ENCODE peak calls at places on chromosomes 1 and 21, in six cellular contexts. V is IMR-90, E is mesenchymal stem cell, U is mesendoderm, X is H9, I is H1. Y is an unnamed sample.

GRCh38 chr1:90926971-90927370 is 94.9 kb downstream of the ZNF644 start:
- DNase-seq in V (no peak), E (no peak), U (peak; percentile 68), X (peak; percentile 48), I (peak; percentile 15), Y (no peak)

GRCh38 chr1:85846706-85847105 is 138.5 kb upstream of the ZNHIT6 start:
- DNase-seq in V (no peak), E (no peak), U (peak; percentile 31), X (no peak), I (no peak), Y (no peak)

GRCh38 chr1:108877324-108877812 is 583 bp downstream of the GPSM2 start:
- DNase-seq in V (peak; percentile 30), E (peak; percentile 53), U (peak; percentile 44), X (no peak), I (no peak), Y (peak; percentile 8)

GRCh38 chr1:7300893-7301292 is 470.2 kb upstream of the VAMP3 start:
- DNase-seq in V (peak; percentile 98), E (peak; percentile 94), U (no peak), X (no peak), I (no peak), Y (no peak)

GRCh38 chr1:64848136-64848535 is 103.3 kb downstream of the RAVER2 start:
- DNase-seq in V (no peak), E (no peak), U (no peak), X (no peak), I (no peak), Y (no peak)

GRCh38 chr21:36030581-36031189 is 29.6 kb downstream of the SETD4 start:
- DNase-seq in V (peak; percentile 42), E (no peak), U (no peak), X (no peak), I (no peak), Y (no peak)

GRCh38 chr1:55334797-55335196 is 119.6 kb upstream of the USP24 start:
- DNase-seq in V (no peak), E (no peak), U (no peak), X (no peak), I (no peak), Y (no peak)

GRCh38 chr1:235207202-235207565 is 46.1 kb upstream of the RBM34 start:
- DNase-seq in V (no peak), E (no peak), U (no peak), X (no peak), I (no peak), Y (no peak)

GRCh38 chr1:243974451-243975292 is 76.4 kb upstream of the ZBTB18 start:
- DNase-seq in V (peak; percentile 24), E (peak; percentile 35), U (peak; percentile 31), X (no peak), I (no peak), Y (no peak)

GRCh38 chr1:169392406-169392805 is 24.4 kb downstream of the BLZF1 start:
- DNase-seq in V (no peak), E (no peak), U (peak; percentile 83), X (no peak), I (no peak), Y (no peak)
- H4K8ac ChIP-seq in V (no peak overlapping the region), E (no peak overlapping the region), U (no peak overlapping the region), X (no peak overlapping the region), I (no peak overlapping the region), Y (no peak overlapping the region)

DNA sequence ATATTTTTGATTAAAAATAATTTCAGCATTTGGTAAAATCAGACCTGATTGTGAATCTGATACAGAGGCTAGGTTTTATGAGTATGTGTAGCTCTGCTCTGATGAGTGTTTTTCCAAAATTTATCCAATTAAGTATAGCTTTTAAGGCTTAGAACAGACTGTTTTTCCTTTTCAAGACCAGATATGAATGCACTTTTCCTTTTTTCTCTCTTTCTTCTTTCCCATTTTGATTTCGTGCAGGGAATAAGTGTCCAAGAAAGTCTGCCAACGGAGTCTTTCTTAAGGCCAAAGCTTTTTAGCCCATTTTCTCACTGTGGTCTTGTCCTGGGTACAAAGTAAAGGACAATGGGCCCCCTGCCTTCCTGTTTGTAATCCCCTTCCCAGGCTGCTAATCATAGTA is 2.8 kb downstream of the KIF1B start:
- DNase-seq in V (no peak), E (no peak), U (peak; percentile 30), X (no peak), I (no peak), Y (no peak)
- H3K4me1 ChIP-seq in V (peaks cover 15% of the 10 kb centered on the region), E (peaks cover 4% of the 10 kb centered on the region), U (peaks cover 3% of the 10 kb centered on the region), X (no peaks in the 10 kb centered on the region), I (peaks cover 6% of the 10 kb centered on the region), Y (peaks cover 14% of the 10 kb centered on the region)

DNA sequence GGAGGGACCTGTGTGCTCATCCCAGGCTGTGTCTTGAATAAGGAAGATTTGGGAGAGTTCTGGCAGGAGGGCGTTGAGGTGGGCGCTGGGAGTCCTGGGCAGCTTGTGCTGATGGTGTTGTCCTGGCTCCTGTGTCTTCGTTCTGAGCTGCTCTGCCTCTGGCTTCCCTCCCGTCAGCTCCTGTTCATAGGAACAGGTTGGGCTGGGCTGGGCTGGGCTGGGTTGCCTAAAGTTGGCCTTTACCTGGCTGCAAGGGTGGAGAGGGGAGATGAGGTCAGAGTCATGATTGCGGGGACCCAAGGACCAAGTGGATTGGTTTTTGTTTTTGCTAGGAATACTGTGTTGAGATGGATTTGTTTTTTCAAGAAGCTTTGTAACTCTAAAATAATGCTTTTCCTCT is 9.1 kb downstream of the NECAP2 start:
- DNase-seq in V (no peak), E (no peak), U (no peak), X (no peak), I (no peak), Y (no peak)
- H2BK15ac ChIP-seq in V (no peak overlapping the region), E (no peak overlapping the region), U (no peak overlapping the region), X (no peak overlapping the region), I (no peak overlapping the region), Y (no peak overlapping the region)

DNA sequence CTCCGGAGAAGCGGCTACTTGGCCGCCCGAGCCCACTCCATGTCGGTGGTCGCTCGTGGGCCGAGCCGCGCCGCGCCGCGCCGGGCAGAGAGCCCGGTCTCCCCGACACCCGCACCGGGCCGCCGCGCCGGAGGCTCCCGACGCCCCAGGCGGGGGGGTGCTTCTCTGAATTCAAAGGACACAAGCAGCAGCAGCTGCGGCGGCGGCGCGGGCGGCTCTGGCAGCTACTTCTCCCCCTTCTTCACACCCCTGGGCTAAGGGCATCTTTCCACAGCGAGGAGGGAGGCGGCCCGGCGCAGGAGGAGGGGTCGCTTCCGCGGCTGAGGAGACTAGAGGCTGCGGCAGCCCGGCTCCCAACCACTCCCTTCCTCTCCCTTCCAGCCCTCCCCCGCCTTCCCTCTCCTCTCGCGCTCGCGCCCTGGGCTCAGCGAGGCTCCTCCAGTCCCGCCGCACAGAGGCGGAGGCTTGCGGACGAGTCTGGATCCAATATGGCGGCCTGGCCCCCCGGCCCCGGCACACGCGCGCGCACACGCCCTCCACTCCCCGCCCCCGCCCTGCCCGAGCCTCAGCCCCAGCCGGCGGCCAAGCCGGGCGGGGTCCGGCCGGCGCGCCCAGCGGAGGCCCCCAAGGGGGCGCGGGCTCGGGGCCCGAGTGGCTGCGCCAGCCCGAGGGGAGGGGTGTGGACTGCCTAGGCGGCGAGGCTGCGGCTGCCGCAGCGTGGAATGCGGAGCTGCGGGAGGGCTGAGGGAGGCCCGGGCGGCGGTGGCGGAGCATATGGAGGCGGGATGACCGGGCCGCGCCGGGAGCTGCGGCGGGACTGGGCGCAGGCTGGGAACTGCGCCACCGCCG is at the start of gene CDC42BPA:
- DNase-seq in V (peak; percentile 87), E (peak; percentile 93), U (peak; percentile 94), X (peak; percentile 81), I (peak; percentile 19), Y (peak; percentile 77)
- H4K8ac ChIP-seq in V (peak within 1 kb of the TSS; percentile 76), E (peak within 1 kb of the TSS; percentile 97), U (peak within 1 kb of the TSS; percentile 90), X (no peak within 1 kb of the TSS), I (peak within 1 kb of the TSS; percentile 73), Y (peak within 1 kb of the TSS; percentile 17)

Y was measured in neuronal stem cell.